ENCODE peak calls at places on chromosome 9, in four cellular contexts. R is hepatocyte, S is DND-41, M is astrocyte. D is an unnamed sample. For H3K36me3, the result is how much of the 10 kb centered on the place peaks cover.

GRCh38 chr9:99239341-99240055 is 17.4 kb downstream of the SEC61B start:
- DNase-seq in S (no peak), R (no peak), M (peak), D (no peak)

GRCh38 chr9:1044643-1045042 is 5.5 kb upstream of the DMRT2 start:
- DNase-seq in R (no peak), M (no peak), S (no peak), D (no peak)

GRCh38 chr9:18682907-18683306 is 209.0 kb downstream of the ADAMTSL1 start:
- DNase-seq in S (no peak), R (no peak), M (no peak), D (no peak)

GRCh38 chr9:92762781-92763708 is 1.6 kb downstream of the BICD2 start:
- DNase-seq in M (no peak), R (no peak), S (no peak), D (no peak)

GRCh38 chr9:72473474-72474241 is 47.8 kb upstream of the TMC1 start:
- DNase-seq in R (no peak), M (peak), S (no peak), D (peak)

GRCh38 chr9:34995288-34996060 is 5.9 kb downstream of the DNAJB5 start:
- DNase-seq in R (no peak), S (no peak), M (peak), D (no peak)

GRCh38 chr9:90979614-90980013 is 178.0 kb downstream of the SYK start:
- DNase-seq in M (no peak), R (no peak), S (no peak), D (no peak)

GRCh38 chr9:125397736-125398135 is 136.1 kb downstream of the GAPVD1 start:
- DNase-seq in R (no peak), S (no peak), M (no peak), D (no peak)

GRCh38 chr9:38311382-38312270 is 80.9 kb upstream of the ALDH1B1 start:
- DNase-seq in M (peak), R (peak), S (no peak), D (no peak)

GRCh38 chr9:132506907-132507669 is 75.3 kb upstream of the BARHL1 start:
- DNase-seq in R (no peak), M (no peak), S (no peak), D (no peak)

GRCh38 chr9:133369419-133369818 is 6.4 kb downstream of the SURF4 start:
- DNase-seq in M (no peak), R (no peak), S (no peak), D (no peak)

GRCh38 chr9:114097613-114098020 is 1.5 kb downstream of the KIF12 start:
- DNase-seq in M (peak), R (no peak), S (no peak), D (no peak)

GRCh38 chr9:133708770-133709611 is 29.2 kb downstream of the SARDH start:
- DNase-seq in S (peak), M (no peak), R (no peak), D (peak)

GRCh38 chr9:87959916-87960581 is 14.3 kb downstream of the CDK20 start:
- DNase-seq in M (peak), S (no peak), R (peak), D (no peak)

GRCh38 chr9:14935917-14936316 is 25.7 kb upstream of the FREM1 start:
- DNase-seq in R (peak), M (no peak), S (no peak), D (no peak)

GRCh38 chr9:72997387-72997995 is 44.6 kb upstream of the ALDH1A1 start:
- DNase-seq in M (no peak), S (no peak), R (peak), D (no peak)

GRCh38 chr9:91803970-91804752 is 145.9 kb downstream of the ROR2 start:
- DNase-seq in S (no peak), R (no peak), M (no peak), D (no peak)

GRCh38 chr9:2677927-2678889 is 39.1 kb upstream of the KCNV2 start:
- DNase-seq in S (no peak), R (peak), M (no peak), D (no peak)

GRCh38 chr9:127178646-127179632 is 56.5 kb upstream of the ANGPTL2 start:
- DNase-seq in M (no peak), S (no peak), R (peak), D (no peak)

GRCh38 chr9:84216151-84216550 is 124.4 kb downstream of the SLC28A3 start:
- DNase-seq in M (no peak), S (no peak), R (no peak), D (no peak)

GRCh38 chr9:93969328-93969661 is 14.1 kb upstream of the BARX1 start:
- DNase-seq in R (no peak), M (no peak), S (no peak), D (no peak)

GRCh38 chr9:31519011-31519410 is 865.4 kb upstream of the ACO1 start:
- DNase-seq in S (no peak), R (peak), M (no peak), D (no peak)

GRCh38 chr9:126611592-126612328 is 2.0 kb upstream of the LMX1B start:
- DNase-seq in R (peak), S (peak), M (peak), D (peak)

GRCh38 chr9:104899759-104900247 is 28.2 kb downstream of the ABCA1 start:
- DNase-seq in S (no peak), M (no peak), R (peak), D (no peak)

GRCh38 chr9:100488171-100488570 is 15.2 kb downstream of the TMEFF1 start:
- DNase-seq in S (no peak), R (no peak), M (no peak), D (no peak)

GRCh38 chr9:7613931-7614330 is 185.6 kb downstream of the DMAC1 start:
- DNase-seq in M (no peak), S (no peak), R (no peak), D (no peak)

GRCh38 chr9:7973123-7973522 is 173.5 kb upstream of the DMAC1 start:
- DNase-seq in S (no peak), R (no peak), M (no peak), D (no peak)

GRCh38 chr9:79116064-79116463 is 455.7 kb upstream of the TLE4 start:
- DNase-seq in M (no peak), R (no peak), S (no peak), D (no peak)

GRCh38 chr9:136723989-136724388 is 11.6 kb downstream of the DIPK1B start:
- DNase-seq in R (no peak), M (no peak), S (no peak), D (no peak)

GRCh38 chr9:136724772-136725171 is 12.4 kb downstream of the DIPK1B start:
- DNase-seq in M (no peak), S (no peak), R (no peak), D (no peak)

GRCh38 chr9:136726118-136726517 is 13.7 kb downstream of the DIPK1B start:
- DNase-seq in M (no peak), S (no peak), R (no peak), D (no peak)

GRCh38 chr9:136726631-136727191 is 14.3 kb downstream of the DIPK1B start:
- DNase-seq in R (peak), S (peak), M (no peak), D (no peak)

GRCh38 chr9:136725612-136726011 is 13.2 kb downstream of the DIPK1B start:
- DNase-seq in M (peak), R (peak), S (no peak), D (no peak)
- H3K36me3 ChIP-seq in M (under half), R (under half), S (under half), D (under half)

GRCh38 chr9:131358438-131359029 is 35.4 kb upstream of the PRRC2B start:
- DNase-seq in S (peak), M (no peak), R (no peak), D (no peak)
- H3K4me3 ChIP-seq in S (no peak), M (no peak), R (no peak), D (no peak)

DNA sequence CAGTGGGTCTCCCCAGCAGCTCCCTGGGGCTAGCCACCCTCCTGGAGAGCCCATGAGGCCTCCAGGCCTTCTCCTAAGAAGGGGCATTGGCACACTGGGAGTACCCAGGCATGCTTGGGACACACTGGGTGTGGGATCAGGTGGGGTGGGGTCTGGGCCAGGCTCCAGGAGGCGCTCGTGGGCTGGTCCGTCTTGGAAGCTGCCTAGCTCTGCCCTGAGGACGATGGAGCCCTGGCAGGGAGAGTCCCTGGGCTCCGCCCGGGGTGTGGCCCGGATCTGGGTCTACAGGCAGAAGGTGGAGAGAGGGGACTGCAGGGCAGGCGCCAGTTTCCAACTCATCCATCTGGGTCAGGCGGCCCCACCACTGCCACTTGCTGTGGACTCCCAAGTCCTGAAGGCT is 2.4 kb downstream of the PRRX2 start:
- DNase-seq in R (no peak), S (no peak), M (no peak), D (no peak)
- TF ChIP-seq CTCF in R (no peak), S (no peak), M (no peak), D (no peak)

DNA sequence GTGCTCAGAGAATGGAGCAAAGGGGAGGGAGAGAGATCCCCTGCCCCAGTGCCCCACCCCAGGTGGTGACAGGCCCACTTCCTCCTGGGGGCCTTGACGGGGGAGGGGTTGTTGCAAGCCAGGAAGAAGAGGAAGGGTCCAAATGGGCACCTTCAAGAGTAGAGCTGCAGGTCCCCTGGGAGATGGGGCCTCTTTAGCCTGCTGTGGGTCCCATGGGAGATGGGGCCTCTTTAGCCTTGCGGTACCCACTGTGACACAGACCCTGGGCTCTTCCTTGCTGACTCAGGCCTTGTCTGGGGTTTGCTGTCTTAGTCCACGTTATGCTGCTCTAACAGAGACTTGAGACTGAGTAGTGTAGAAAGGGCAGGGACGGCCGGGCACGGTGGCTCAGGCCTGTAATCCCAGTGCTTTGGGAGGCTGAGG is 9.6 kb upstream of the TOR4A start:
- DNase-seq in R (no peak), S (no peak), M (no peak), D (peak)
- H3K36me3 ChIP-seq in R (under half), S (half or more), M (under half), D (under half)

D was measured in GM06990.